ENCODE peak calls at places on chromosomes 6 and 20, in seven cellular contexts. W, X, I, D, M, Y and C are unnamed samples.

GRCh38 chr6:119142051-119142450 is 63.6 kb upstream of the FAM184A start:
- DNase-seq in W (no peak), X (no peak), I (no peak), D (no peak), M (no peak), Y (no peak), C (no peak)

GRCh38 chr6:107965746-107966145 is 7.7 kb upstream of the SEC63 start:
- DNase-seq in W (no peak), X (no peak), I (no peak), D (no peak), M (no peak), Y (no peak), C (no peak)

GRCh38 chr20:48815537-48815936 is 12.3 kb downstream of the PREX1 start:
- DNase-seq in W (no peak), X (no peak), I (no peak), D (no peak), M (no peak), Y (no peak), C (no peak)

GRCh38 chr6:30263734-30264133 is 50.5 kb upstream of the TRIM26 start:
- DNase-seq in W (no peak), X (peak; percentile 38), I (no peak), D (no peak), M (no peak), Y (no peak), C (no peak)

GRCh38 chr6:138689849-138690248 is 83.7 kb upstream of the CCDC28A start:
- DNase-seq in W (no peak), X (no peak), I (no peak), D (no peak), M (no peak), Y (no peak), C (no peak)

GRCh38 chr20:33675127-33675954 is 1.1 kb upstream of the NECAB3 start:
- DNase-seq in W (no peak), X (no peak), I (no peak), D (no peak), M (no peak), Y (no peak), C (no peak)

GRCh38 chr20:14997791-14998190 is 660.4 kb upstream of the FLRT3 start:
- DNase-seq in W (no peak), X (peak; percentile 90), I (no peak), D (no peak), M (peak; percentile 43), Y (no peak), C (no peak)

GRCh38 chr6:33183071-33183683 is 9.1 kb downstream of the COL11A2 start:
- DNase-seq in W (no peak), X (no peak), I (no peak), D (no peak), M (no peak), Y (no peak), C (no peak)

GRCh38 chr6:118748311-118749062 is 97.1 kb upstream of the CEP85L start:
- DNase-seq in W (no peak), X (no peak), I (no peak), D (peak; percentile 69), M (no peak), Y (peak; percentile 88), C (peak; percentile 35)

GRCh38 chr20:58555078-58555765 is 40.0 kb upstream of the APCDD1L start:
- DNase-seq in W (no peak), X (peak; percentile 60), I (no peak), D (no peak), M (peak; percentile 68), Y (no peak), C (no peak)

GRCh38 chr20:36542516-36543186 is 1.3 kb downstream of the MYL9 start:
- DNase-seq in W (no peak), X (no peak), I (no peak), D (no peak), M (no peak), Y (no peak), C (no peak)

GRCh38 chr6:72084992-72085569 is 198.7 kb downstream of the RIMS1 start:
- DNase-seq in W (no peak), X (no peak), I (no peak), D (no peak), M (peak; percentile 6), Y (peak; percentile 73), C (no peak)

GRCh38 chr6:52152692-52153091 is 33.5 kb upstream of the IL17A start:
- DNase-seq in W (no peak), X (no peak), I (no peak), D (no peak), M (no peak), Y (no peak), C (no peak)

GRCh38 chr6:89371849-89372505 is 19.5 kb upstream of the UBE2J1 start:
- DNase-seq in W (peak; percentile 62), X (no peak), I (peak; percentile 80), D (peak; percentile 77), M (no peak), Y (peak; percentile 79), C (peak; percentile 69)

GRCh38 chr6:129843573-129843972 is 17.5 kb downstream of the TMEM244 start:
- DNase-seq in W (no peak), X (no peak), I (no peak), D (no peak), M (no peak), Y (no peak), C (no peak)

GRCh38 chr6:88599561-88599960 is 363.9 kb downstream of the RNGTT start:
- DNase-seq in W (no peak), X (no peak), I (no peak), D (no peak), M (no peak), Y (no peak), C (no peak)

GRCh38 chr6:39137235-39137634 is 22.2 kb upstream of the SAYSD1 start:
- DNase-seq in W (peak; percentile 2), X (peak; percentile 8), I (peak; percentile 29), D (no peak), M (peak; percentile 17), Y (peak; percentile 6), C (no peak)

GRCh38 chr6:3778701-3779573 is 27.4 kb upstream of the PXDC1 start:
- DNase-seq in W (no peak), X (no peak), I (no peak), D (no peak), M (no peak), Y (no peak), C (no peak)

GRCh38 chr20:45913105-45913504 is 1.1 kb upstream of the PLTP start:
- DNase-seq in W (no peak), X (no peak), I (no peak), D (no peak), M (no peak), Y (no peak), C (no peak)

GRCh38 chr6:123904228-123904627 is 100.6 kb downstream of the NKAIN2 start:
- DNase-seq in W (no peak), X (no peak), I (no peak), D (no peak), M (no peak), Y (no peak), C (no peak)

GRCh38 chr6:108531332-108531731 is 29.4 kb upstream of the FOXO3 start:
- DNase-seq in W (no peak), X (no peak), I (no peak), D (no peak), M (no peak), Y (no peak), C (no peak)